ENCODE peak calls at places on chromosome 16, in seven cellular contexts. J is AG04450, L is breast epithelium, U is cardiac muscle cell, R is bronchial epithelial cell, A is heart left ventricle, P is IMR-90. T is an unnamed sample. For H3K27me3, the result is how much of the 10 kb centered on the place peaks cover.

GRCh38 chr16:12903325-12904040 is 2.1 kb downstream of the SHISA9 start:
- DNase-seq in J (no peak), L (no peak), U (peak), R (no peak), A (no peak), P (no peak), T (no peak)

GRCh38 chr16:787261-787966 is 767 bp downstream of the RPUSD1 start:
- DNase-seq in J (no peak), L (no peak), U (no peak), R (no peak), A (no peak), P (no peak), T (no peak)

GRCh38 chr16:63100082-63100481 is 1063.8 kb upstream of the CDH8 start:
- DNase-seq in J (no peak), L (no peak), U (no peak), R (no peak), A (no peak), P (no peak), T (no peak)

GRCh38 chr16:84790291-84790690 is 29.5 kb upstream of the CRISPLD2 start:
- DNase-seq in J (no peak), L (no peak), U (no peak), R (no peak), A (no peak), P (no peak), T (no peak)

GRCh38 chr16:31242197-31242596 is 17.6 kb upstream of the ITGAM start:
- DNase-seq in J (no peak), L (peak), U (no peak), R (no peak), A (no peak), P (peak), T (no peak)

GRCh38 chr16:10668322-10669045 is 26.2 kb downstream of the TEKT5 start:
- DNase-seq in J (no peak), L (no peak), U (peak), R (no peak), A (no peak), P (peak), T (no peak)

GRCh38 chr16:81881228-81881627 is 102.1 kb downstream of the PLCG2 start:
- DNase-seq in J (no peak), L (no peak), U (no peak), R (no peak), A (no peak), P (no peak), T (no peak)

GRCh38 chr16:7731121-7731520 is 398.5 kb downstream of the RBFOX1 start:
- DNase-seq in J (no peak), L (peak), U (no peak), R (no peak), A (no peak), P (no peak), T (no peak)

GRCh38 chr16:82082543-82083244 is 47.6 kb downstream of the HSD17B2 start:
- DNase-seq in J (no peak), L (no peak), U (no peak), R (peak), A (no peak), P (peak), T (no peak)

GRCh38 chr16:8935989-8936388 is 27.7 kb downstream of the USP7 start:
- DNase-seq in J (no peak), L (no peak), U (no peak), R (no peak), A (no peak), P (no peak), T (no peak)

GRCh38 chr16:70430667-70431536 is 8.0 kb downstream of the ST3GAL2 start:
- DNase-seq in J (no peak), L (no peak), U (no peak), R (peak), A (peak), P (peak), T (peak)

GRCh38 chr16:73253922-73254480 is 206.1 kb upstream of the ZFHX3 start:
- DNase-seq in J (no peak), L (no peak), U (no peak), R (no peak), A (no peak), P (no peak), T (no peak)

GRCh38 chr16:83995756-83996155 is 27.7 kb downstream of the NECAB2 start:
- DNase-seq in J (no peak), L (no peak), U (peak), R (peak), A (peak), P (peak), T (no peak)

GRCh38 chr16:16073884-16074781 is 124.7 kb downstream of the ABCC1 start:
- DNase-seq in J (peak), L (peak), U (peak), R (no peak), A (no peak), P (peak), T (no peak)

GRCh38 chr16:31472559-31473203 is 729 bp downstream of the TGFB1I1 start:
- DNase-seq in J (peak), L (peak), U (peak), R (peak), A (peak), P (peak), T (no peak)

GRCh38 chr16:55605756-55606155 is 39.3 kb downstream of the CAPNS2 start:
- DNase-seq in J (no peak), L (no peak), U (no peak), R (peak), A (no peak), P (no peak), T (no peak)

GRCh38 chr16:29743827-29744531 is 1.8 kb downstream of the C16orf54 start:
- DNase-seq in J (no peak), L (no peak), U (peak), R (no peak), A (no peak), P (no peak), T (peak)

GRCh38 chr16:17076121-17076757 is 394.5 kb downstream of the XYLT1 start:
- DNase-seq in J (no peak), L (no peak), U (no peak), R (no peak), A (no peak), P (peak), T (no peak)

GRCh38 chr16:67719778-67720144 is 645 bp upstream of the GFOD2 start:
- DNase-seq in J (peak), L (peak), U (peak), R (peak), A (peak), P (peak), T (no peak)

GRCh38 chr16:19315889-19316288 is 30.4 kb downstream of the CLEC19A start:
- DNase-seq in J (no peak), L (no peak), U (no peak), R (no peak), A (no peak), P (no peak), T (no peak)
- H3K27me3 ChIP-seq in J (under half), L (under half), U (under half), R (under half), A (under half), P (under half), T (under half)

GRCh38 chr16:79947771-79948170 is 347.2 kb upstream of the MAF start:
- DNase-seq in J (no peak), L (no peak), U (no peak), R (no peak), A (no peak), P (no peak), T (no peak)

GRCh38 chr16:79949417-79949816 is 348.9 kb upstream of the MAF start:
- DNase-seq in J (no peak), L (no peak), U (no peak), R (no peak), A (no peak), P (no peak), T (no peak)

GRCh38 chr16:79943738-79944137 is 343.2 kb upstream of the MAF start:
- DNase-seq in J (no peak), L (no peak), U (no peak), R (peak), A (no peak), P (no peak), T (no peak)
- H3K4me3 ChIP-seq in J (no peak), L (no peak), U (no peak), R (no peak), A (no peak), P (no peak), T (no peak)

GRCh38 chr16:22643886-22644285 is 133.2 kb downstream of the NPIPB5 start:
- DNase-seq in J (no peak), L (no peak), U (no peak), R (no peak), A (no peak), P (no peak), T (no peak)
- H3K27me3 ChIP-seq in J (under half), L (under half), U (under half), R (under half), A (under half), P (under half), T (under half)

GRCh38 chr16:49280861-49281331 is 742 bp downstream of the CBLN1 start:
- DNase-seq in J (no peak), L (no peak), U (no peak), R (no peak), A (no peak), P (no peak), T (no peak)
- H3K4me3 ChIP-seq in J (no peak), L (peak), U (peak), R (no peak), A (peak), P (no peak), T (no peak)

GRCh38 chr16:86568677-86569623 is 2.3 kb downstream of the FOXC2 start:
- DNase-seq in J (no peak), L (no peak), U (no peak), R (no peak), A (no peak), P (no peak), T (no peak)
- H3K27me3 ChIP-seq in J (under half), L (under half), U (half or more), R (under half), A (half or more), P (under half), T (under half)

DNA sequence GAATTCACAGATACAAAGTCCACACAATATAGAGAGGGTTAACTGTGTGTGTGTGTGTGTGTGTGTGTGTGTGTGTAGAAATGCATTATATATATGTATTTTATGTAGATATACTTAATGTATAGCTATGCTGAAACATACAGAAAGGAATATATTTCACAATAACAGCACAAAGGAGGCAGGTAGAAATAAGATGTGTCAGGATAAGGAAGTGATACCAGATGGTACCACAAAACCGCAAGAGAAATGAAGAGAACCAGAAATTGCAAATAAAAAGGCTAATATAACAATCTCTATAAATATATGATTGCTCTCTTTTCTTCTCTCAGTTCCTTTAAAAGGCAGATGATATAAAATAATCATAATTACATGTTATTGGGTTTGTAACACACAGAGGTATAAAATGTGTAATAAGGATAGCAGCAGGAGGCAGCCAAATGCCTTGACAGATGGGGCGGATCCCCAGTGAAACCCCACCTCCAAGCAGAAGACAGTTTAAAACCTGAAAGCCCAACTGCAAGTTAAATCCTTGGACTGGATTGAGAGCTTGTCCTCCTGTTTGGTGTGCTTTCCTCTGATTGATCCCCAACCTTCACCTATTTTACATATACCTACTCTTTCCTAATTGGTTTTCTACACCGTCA is 365.4 kb upstream of the C16orf82 start:
- DNase-seq in J (no peak), L (no peak), U (no peak), R (no peak), A (no peak), P (no peak), T (no peak)
- H3K4me3 ChIP-seq in J (no peak), L (no peak), U (no peak), R (no peak), A (no peak), P (no peak), T (no peak)

GRCh38 chr16:21279501-21279900 is 1.4 kb upstream of the CRYM start:
- DNase-seq in J (no peak), L (no peak), U (no peak), R (no peak), A (no peak), P (no peak), T (no peak)
- H3K27me3 ChIP-seq in J (half or more), L (under half), U (half or more), R (under half), A (half or more), P (half or more), T (under half)

GRCh38 chr16:80066805-80067580 is 466.5 kb upstream of the MAF start:
- DNase-seq in J (no peak), L (no peak), U (no peak), R (no peak), A (no peak), P (no peak), T (no peak)
- H3K4me3 ChIP-seq in J (no peak), L (no peak), U (no peak), R (no peak), A (no peak), P (no peak), T (no peak)

DNA sequence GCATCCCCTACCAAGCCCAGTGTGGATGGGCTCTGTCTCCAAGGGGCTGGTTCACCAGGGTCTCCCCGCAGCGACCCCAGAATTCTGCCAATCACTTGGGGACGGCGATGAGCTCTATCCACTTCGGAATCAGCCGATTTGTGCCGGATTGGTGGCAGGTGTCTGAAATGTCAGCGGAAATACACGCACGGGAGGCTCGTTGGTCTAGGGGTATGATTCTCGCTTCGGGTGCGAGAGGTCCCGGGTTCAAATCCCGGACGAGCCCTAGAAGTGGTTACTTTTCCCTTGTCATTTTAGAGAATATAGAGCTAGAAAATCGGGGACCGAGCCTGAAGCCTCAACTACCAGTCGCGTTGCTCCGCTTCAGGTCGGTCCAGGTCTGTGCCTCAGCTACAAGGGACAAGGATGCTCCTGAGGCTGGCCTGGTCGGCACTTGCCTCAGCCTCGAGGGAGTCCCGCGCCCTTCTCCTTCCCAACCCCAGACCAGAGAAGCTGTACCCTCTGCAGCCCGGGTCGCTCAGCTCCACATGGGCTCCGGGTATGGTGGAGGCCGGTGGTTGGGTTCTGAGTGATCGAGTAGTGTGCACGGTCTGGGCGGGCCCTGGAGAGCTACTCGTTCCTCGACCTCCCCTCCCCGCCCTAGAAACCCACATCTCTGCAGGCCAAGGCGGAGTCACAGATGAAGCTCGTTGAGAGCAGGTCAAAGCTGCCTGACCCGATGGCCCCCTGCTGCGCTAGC is 16.0 kb upstream of the OR1F1 start:
- DNase-seq in J (no peak), L (no peak), U (no peak), R (peak), A (no peak), P (peak), T (no peak)
- H3K27me3 ChIP-seq in J (half or more), L (under half), U (half or more), R (under half), A (half or more), P (under half), T (under half)

GRCh38 chr16:89452925-89453324 is 37.4 kb downstream of the ANKRD11 start:
- DNase-seq in J (no peak), L (no peak), U (no peak), R (no peak), A (no peak), P (no peak), T (no peak)
- H3K4me3 ChIP-seq in J (no peak), L (no peak), U (no peak), R (no peak), A (no peak), P (no peak), T (peak)